ENCODE peak calls at places on chromosome 7, in five cellular contexts. T is activated naive CD4-positive, alpha-beta T cell treated with anti-CD3 and anti-CD28 coated beads, Interleukin-2, amount 50 U/mL, for 72 hours; H is non-pigmented ciliary epithelial cell; E is H7; Y is activated T-cell treated with anti-CD3 and anti-CD28 coated beads for 1 hour. J is an unnamed sample.

GRCh38 chr7:74429153-74429747 is 24.5 kb upstream of the GTF2IRD1 start:
- DNase-seq in E (peak), T (no peak), Y (no peak), H (peak), J (no peak)

GRCh38 chr7:111198255-111198654 is 107.3 kb downstream of the LRRN3 start:
- DNase-seq in E (no peak), T (no peak), Y (no peak), H (peak), J (no peak)

GRCh38 chr7:139648617-139648932 is 125.1 kb downstream of the CLEC2L start:
- DNase-seq in H (no peak), Y (no peak), T (no peak), E (peak), J (no peak)

GRCh38 chr7:151923097-151923876 is 33.0 kb upstream of the GALNTL5 start:
- DNase-seq in H (no peak), Y (no peak), T (no peak), E (no peak), J (no peak)

GRCh38 chr7:2138146-2138765 is 94.5 kb downstream of the MAD1L1 start:
- DNase-seq in T (peak), Y (peak), H (no peak), E (no peak), J (peak)

GRCh38 chr7:3439333-3440030 is 138.4 kb downstream of the SDK1 start:
- DNase-seq in Y (no peak), T (no peak), H (peak), E (no peak), J (no peak)

GRCh38 chr7:28784166-28784870 is 173.8 kb downstream of the TRIL start:
- DNase-seq in Y (no peak), H (no peak), T (no peak), E (no peak), J (no peak)

GRCh38 chr7:155431231-155431630 is 26.7 kb upstream of the EN2 start:
- DNase-seq in H (no peak), Y (no peak), T (no peak), E (no peak), J (no peak)

GRCh38 chr7:151895695-151896485 is 19.0 kb upstream of the PRKAG2 start:
- DNase-seq in T (peak), Y (no peak), E (peak), H (no peak), J (no peak)

GRCh38 chr7:116897661-116898060 is 35.3 kb downstream of the CAPZA2 start:
- DNase-seq in E (no peak), H (no peak), T (no peak), Y (no peak), J (no peak)

GRCh38 chr7:43572516-43573049 is 10.3 kb upstream of the STK17A start:
- DNase-seq in T (no peak), Y (no peak), H (peak), E (no peak), J (no peak)

GRCh38 chr7:102942883-102943261 is 30.1 kb downstream of the LRRC17 start:
- DNase-seq in Y (no peak), E (no peak), T (no peak), H (no peak), J (no peak)

GRCh38 chr7:44196450-44196872 is 4.3 kb upstream of the YKT6 start:
- DNase-seq in T (no peak), H (no peak), E (peak), Y (no peak), J (no peak)

GRCh38 chr7:121198502-121198901 is 130.3 kb upstream of the WNT16 start:
- DNase-seq in Y (no peak), E (no peak), T (no peak), H (no peak), J (no peak)

GRCh38 chr7:111357691-111358090 is 204.6 kb downstream of the IMMP2L start:
- DNase-seq in H (no peak), Y (no peak), T (no peak), E (no peak), J (no peak)

GRCh38 chr7:233456-234035 is 41.2 kb downstream of the FAM20C start:
- DNase-seq in Y (no peak), E (no peak), H (no peak), T (no peak), J (no peak)

GRCh38 chr7:137036768-137037167 is 168.3 kb downstream of the CHRM2 start:
- DNase-seq in T (no peak), H (no peak), E (no peak), Y (no peak), J (no peak)

GRCh38 chr7:105775580-105775979 is 100.8 kb downstream of the ATXN7L1 start:
- DNase-seq in Y (no peak), H (no peak), T (no peak), E (no peak), J (no peak)

GRCh38 chr7:27124979-27125689 is 5.4 kb downstream of the HOXA4 start:
- DNase-seq in T (no peak), H (no peak), E (no peak), Y (no peak), J (no peak)

GRCh38 chr7:117111532-117111931 is 158.2 kb downstream of the ST7 start:
- DNase-seq in H (no peak), T (no peak), Y (no peak), E (no peak), J (no peak)

GRCh38 chr7:114818501-114818900 is 103.4 kb upstream of the MDFIC start:
- DNase-seq in T (no peak), H (peak), E (no peak), Y (no peak), J (no peak)

GRCh38 chr7:2892571-2892970 is 48.5 kb upstream of the GNA12 start:
- DNase-seq in H (no peak), Y (no peak), E (no peak), T (no peak), J (no peak)

GRCh38 chr7:318476-319266 is 28.7 kb downstream of the FOXL3 start:
- DNase-seq in Y (no peak), E (no peak), T (no peak), H (no peak), J (no peak)

GRCh38 chr7:100483728-100484635 is at the start of gene NYAP1:
- DNase-seq in E (peak), Y (peak), T (no peak), H (no peak), J (no peak)

GRCh38 chr7:22444181-22444966 is 55.6 kb downstream of the STEAP1B start:
- DNase-seq in Y (no peak), T (no peak), E (no peak), H (no peak), J (no peak)

GRCh38 chr7:79979437-79979836 is 155.2 kb upstream of the GNAI1 start:
- DNase-seq in E (no peak), H (peak), Y (no peak), T (no peak), J (no peak)

GRCh38 chr7:122988333-122988732 is 7.2 kb downstream of the TAS2R16 start:
- DNase-seq in E (no peak), Y (no peak), T (no peak), H (no peak), J (no peak)

GRCh38 chr7:137390076-137390475 is 46.5 kb upstream of the PTN start:
- DNase-seq in H (no peak), E (no peak), Y (no peak), T (no peak), J (no peak)

GRCh38 chr7:112869111-112869774 is 79.0 kb upstream of the TMEM168 start:
- DNase-seq in Y (peak), T (no peak), E (peak), H (no peak), J (peak)

GRCh38 chr7:100602889-100603696 is 930 bp downstream of the PCOLCE start:
- DNase-seq in E (peak), Y (no peak), T (no peak), H (no peak), J (no peak)